ENCODE peak calls at places on chromosomes 13 and 19, in five cellular contexts. V is effector memory CD4-positive, alpha-beta T cell; T is fibroblast of lung; D is AG04450; K is HL-60. L is an unnamed sample.

GRCh38 chr19:44968670-44969069 is 13.5 kb downstream of the CLPTM1 start:
- DNase-seq in V (no peak), T (no peak), D (no peak), K (no peak), L (no peak)

GRCh38 chr13:24251525-24251924 is 57.9 kb upstream of the C1QTNF9 start:
- DNase-seq in V (peak), T (no peak), D (no peak), K (no peak), L (peak)

GRCh38 chr19:54152267-54152666 is 7.3 kb downstream of the LENG1 start:
- DNase-seq in V (no peak), T (no peak), D (no peak), K (no peak), L (no peak)

GRCh38 chr19:2446390-2446789 is 10.4 kb downstream of the LMNB2 start:
- DNase-seq in V (no peak), T (peak), D (no peak), K (peak), L (peak)

GRCh38 chr13:32153056-32153455 is 121.5 kb downstream of the FRY start:
- DNase-seq in V (no peak), T (peak), D (peak), K (no peak), L (no peak)

GRCh38 chr19:55611300-55611982 is 6.0 kb downstream of the ZNF865 start:
- DNase-seq in V (no peak), T (no peak), D (no peak), K (no peak), L (no peak)

GRCh38 chr13:49112782-49113525 is 107.2 kb upstream of the MLNR start:
- DNase-seq in V (no peak), T (peak), D (no peak), K (no peak), L (no peak)

GRCh38 chr19:35107541-35107939 is 8.1 kb upstream of the FXYD3 start:
- DNase-seq in V (no peak), T (peak), D (no peak), K (no peak), L (no peak)

GRCh38 chr19:38785187-38785699 is 3.8 kb upstream of the LGALS7B start:
- DNase-seq in V (no peak), T (no peak), D (no peak), K (no peak), L (no peak)

GRCh38 chr13:97414392-97414791 is 19.6 kb upstream of the RAP2A start:
- DNase-seq in V (no peak), T (no peak), D (no peak), K (no peak), L (no peak)

GRCh38 chr13:51437550-51438127 is 15.2 kb downstream of the INTS6 start:
- DNase-seq in V (no peak), T (no peak), D (no peak), K (no peak), L (no peak)

GRCh38 chr19:56106993-56107392 is 14.1 kb downstream of the ZNF787 start:
- DNase-seq in V (no peak), T (no peak), D (no peak), K (no peak), L (no peak)

GRCh38 chr19:47280183-47280797 is 5.6 kb downstream of the INAFM1 start:
- DNase-seq in V (no peak), T (no peak), D (no peak), K (no peak), L (no peak)

GRCh38 chr19:50719566-50719965 is at the start of gene SHANK1:
- DNase-seq in V (no peak), T (no peak), D (no peak), K (no peak), L (no peak)

GRCh38 chr13:21973437-21974125 is 302.7 kb downstream of the FGF9 start:
- DNase-seq in V (no peak), T (no peak), D (no peak), K (no peak), L (no peak)

GRCh38 chr19:6457958-6458694 is 1.5 kb downstream of the SLC25A23 start:
- DNase-seq in V (no peak), T (no peak), D (no peak), K (no peak), L (no peak)

GRCh38 chr13:90792335-90792734 is 555.2 kb upstream of the MIR17HG start:
- DNase-seq in V (no peak), T (peak), D (no peak), K (no peak), L (no peak)

GRCh38 chr19:34181111-34181864 is 9.0 kb downstream of the LSM14A start:
- DNase-seq in V (no peak), T (peak), D (no peak), K (no peak), L (no peak)

GRCh38 chr13:24218977-24219376 is 58.5 kb downstream of the SPATA13 start:
- DNase-seq in V (no peak), T (no peak), D (no peak), K (no peak), L (no peak)

GRCh38 chr13:110942248-110942981 is 27.5 kb upstream of the ANKRD10 start:
- DNase-seq in V (no peak), T (peak), D (no peak), K (no peak), L (no peak)

GRCh38 chr13:76019421-76020044 is 383.4 kb downstream of the LMO7 start:
- DNase-seq in V (no peak), T (peak), D (no peak), K (no peak), L (no peak)

GRCh38 chr19:40286235-40286530 is 1.0 kb upstream of the AKT2 start:
- DNase-seq in V (no peak), T (no peak), D (no peak), K (no peak), L (no peak)
- H3K27ac ChIP-seq in V (peak), T (peak), D (peak), K (no peak), L (peak)

GRCh38 chr13:30363725-30364124 is 56.4 kb upstream of the KATNAL1 start:
- DNase-seq in V (no peak), T (no peak), D (no peak), K (no peak), L (no peak)
- H3K27ac ChIP-seq in V (no peak), T (no peak), D (no peak), K (no peak), L (no peak)

GRCh38 chr13:99000137-99000536 is 22.3 kb upstream of the DOCK9 start:
- DNase-seq in V (no peak), T (no peak), D (no peak), K (no peak), L (no peak)

GRCh38 chr13:98997738-98998641 is 20.1 kb upstream of the DOCK9 start:
- DNase-seq in V (no peak), T (peak), D (no peak), K (no peak), L (no peak)

GRCh38 chr13:98997051-98997730 is 19.3 kb upstream of the DOCK9 start:
- DNase-seq in V (no peak), T (no peak), D (no peak), K (no peak), L (no peak)

GRCh38 chr13:98999635-98999952 is 21.7 kb upstream of the DOCK9 start:
- DNase-seq in V (no peak), T (peak), D (no peak), K (no peak), L (no peak)

DNA sequence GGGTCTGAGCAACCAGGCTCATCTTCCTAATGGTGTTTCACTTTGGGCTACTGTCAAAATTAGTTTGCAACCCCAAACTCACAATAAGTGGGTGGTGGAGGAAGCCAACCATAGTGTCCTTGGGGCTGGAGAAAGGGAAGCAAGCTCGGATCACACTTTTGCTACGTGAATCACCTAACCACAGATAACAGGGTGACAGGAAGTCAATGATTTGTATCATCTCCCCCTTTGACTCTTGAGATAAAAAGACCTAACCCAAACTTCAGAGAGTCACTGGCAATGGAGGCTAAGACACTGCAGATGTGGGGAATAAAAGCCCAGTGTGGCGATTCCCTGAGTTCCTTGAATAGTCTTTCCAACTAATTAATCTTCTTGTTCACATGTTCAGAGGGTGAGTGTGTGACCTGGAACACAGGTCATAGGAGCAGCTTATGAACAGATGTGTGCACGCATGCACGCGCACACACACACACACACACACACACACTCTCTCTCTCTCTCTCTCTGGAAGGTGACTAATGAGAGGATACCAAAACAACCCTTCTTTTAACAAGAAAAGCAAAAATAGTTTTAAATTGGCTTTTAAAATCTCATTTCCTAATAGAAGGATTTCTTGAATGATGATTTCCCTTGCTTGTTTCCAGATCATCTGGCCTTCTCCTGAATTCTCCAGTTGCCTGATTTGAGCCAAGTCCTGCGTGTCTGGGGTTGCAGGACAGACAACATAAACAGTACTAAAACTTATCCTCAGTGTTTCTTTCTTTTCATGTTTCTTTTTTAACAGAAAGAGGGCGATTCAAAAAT is 21.2 kb upstream of the DOCK9 start:
- DNase-seq in V (peak), T (peak), D (no peak), K (peak), L (peak)
- H3K27ac ChIP-seq in V (peak), T (no peak), D (no peak), K (no peak), L (no peak)

DNA sequence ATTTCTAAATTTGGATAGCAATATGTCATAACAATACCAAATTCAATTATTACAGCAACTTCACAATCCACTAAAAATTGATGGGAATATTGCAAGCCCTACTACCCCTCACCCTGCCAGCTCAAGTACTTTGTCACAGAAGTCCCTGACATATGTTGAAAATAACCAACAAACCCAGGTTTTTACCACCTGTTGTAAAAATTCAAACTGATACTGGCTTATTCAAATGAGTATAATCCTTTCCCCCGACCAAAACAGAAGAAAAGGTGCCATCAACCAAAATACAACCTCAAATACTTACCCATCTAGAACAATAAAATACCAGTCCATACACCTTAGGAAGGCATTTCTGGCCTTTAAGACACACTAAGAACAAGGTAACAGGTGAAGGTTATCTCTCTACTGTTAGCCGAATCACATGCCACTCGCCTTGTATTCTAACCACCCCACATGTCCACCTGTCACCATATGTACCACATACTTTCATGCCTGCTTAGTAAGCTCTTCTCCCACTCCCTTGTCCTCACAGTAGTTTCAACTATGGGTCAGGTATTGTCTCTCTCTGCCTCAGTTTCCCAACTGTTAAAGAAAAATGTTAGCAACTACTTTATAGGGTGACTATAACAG is 53.1 kb downstream of the USP12 start:
- DNase-seq in V (no peak), T (no peak), D (no peak), K (no peak), L (no peak)
- H3K27ac ChIP-seq in V (no peak), T (no peak), D (no peak), K (no peak), L (no peak)

DNA sequence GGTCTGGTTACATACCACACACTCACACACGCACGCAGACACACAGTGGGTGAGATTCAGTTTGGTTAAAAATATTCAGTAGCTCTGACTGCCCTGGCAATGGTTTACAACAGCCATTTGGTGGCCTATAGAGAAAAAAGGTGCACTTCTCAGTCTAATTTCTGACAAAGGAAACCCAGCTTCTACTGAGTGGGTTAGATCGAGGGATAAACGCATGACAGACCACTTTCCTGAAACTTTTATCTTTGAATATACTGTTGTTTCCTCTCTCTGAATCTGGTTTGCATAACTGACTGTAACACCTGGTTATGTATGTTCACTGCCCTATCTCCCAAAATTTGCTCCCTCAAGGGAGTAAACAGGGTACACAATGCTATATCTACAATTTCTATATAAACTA is 2.4 kb downstream of the LIG4 start:
- DNase-seq in V (no peak), T (no peak), D (no peak), K (no peak), L (no peak)
- H3K27ac ChIP-seq in V (no peak), T (no peak), D (no peak), K (no peak), L (no peak)

GRCh38 chr13:33454844-33455256 is 169.3 kb upstream of the STARD13 start:
- DNase-seq in V (no peak), T (peak), D (no peak), K (no peak), L (no peak)
- H3K27ac ChIP-seq in V (no peak), T (no peak), D (no peak), K (no peak), L (no peak)

DNA sequence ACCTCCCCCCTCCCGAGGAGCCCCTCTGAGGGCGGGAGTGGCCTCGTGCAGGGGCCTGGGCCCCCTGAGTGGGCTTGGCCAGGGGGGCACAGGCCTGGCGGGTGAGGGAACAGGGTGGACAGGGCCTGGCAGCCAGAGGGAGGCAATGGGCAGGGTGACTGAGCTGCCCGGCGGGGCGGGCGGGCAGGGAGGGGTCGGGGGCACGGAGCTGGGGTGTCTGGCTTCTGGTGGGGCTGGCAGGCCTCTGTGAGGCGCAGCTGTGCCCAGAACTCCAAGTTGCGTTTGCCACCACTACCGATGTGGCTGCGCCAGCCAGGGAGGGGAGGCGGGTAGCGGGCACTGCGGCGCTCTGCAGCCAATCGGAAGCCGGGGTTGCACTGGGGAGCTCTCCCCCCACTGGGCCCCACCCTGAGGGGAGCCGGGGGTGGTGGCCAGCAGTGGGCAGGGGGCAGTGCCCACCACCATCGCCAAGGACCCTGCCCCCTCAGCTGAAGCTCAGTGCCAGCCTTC is 7.2 kb downstream of the NFIX start:
- DNase-seq in V (no peak), T (no peak), D (no peak), K (no peak), L (no peak)
- H3K27ac ChIP-seq in V (no peak), T (peak), D (peak), K (no peak), L (no peak)

GRCh38 chr19:343451-343931 is 1.1 kb downstream of the MIER2 start:
- DNase-seq in V (no peak), T (peak), D (no peak), K (no peak), L (no peak)

GRCh38 chr19:341386-342127 is 3.0 kb downstream of the MIER2 start:
- DNase-seq in V (no peak), T (no peak), D (no peak), K (no peak), L (no peak)

GRCh38 chr19:343941-344624 is 513 bp downstream of the MIER2 start:
- DNase-seq in V (no peak), T (peak), D (no peak), K (no peak), L (no peak)

GRCh38 chr19:342128-342455 is 2.5 kb downstream of the MIER2 start:
- DNase-seq in V (no peak), T (no peak), D (no peak), K (no peak), L (no peak)

GRCh38 chr19:342801-343421 is 1.7 kb downstream of the MIER2 start:
- DNase-seq in V (no peak), T (peak), D (peak), K (no peak), L (no peak)
- H3K27ac ChIP-seq in V (no peak), T (peak), D (peak), K (no peak), L (no peak)

DNA sequence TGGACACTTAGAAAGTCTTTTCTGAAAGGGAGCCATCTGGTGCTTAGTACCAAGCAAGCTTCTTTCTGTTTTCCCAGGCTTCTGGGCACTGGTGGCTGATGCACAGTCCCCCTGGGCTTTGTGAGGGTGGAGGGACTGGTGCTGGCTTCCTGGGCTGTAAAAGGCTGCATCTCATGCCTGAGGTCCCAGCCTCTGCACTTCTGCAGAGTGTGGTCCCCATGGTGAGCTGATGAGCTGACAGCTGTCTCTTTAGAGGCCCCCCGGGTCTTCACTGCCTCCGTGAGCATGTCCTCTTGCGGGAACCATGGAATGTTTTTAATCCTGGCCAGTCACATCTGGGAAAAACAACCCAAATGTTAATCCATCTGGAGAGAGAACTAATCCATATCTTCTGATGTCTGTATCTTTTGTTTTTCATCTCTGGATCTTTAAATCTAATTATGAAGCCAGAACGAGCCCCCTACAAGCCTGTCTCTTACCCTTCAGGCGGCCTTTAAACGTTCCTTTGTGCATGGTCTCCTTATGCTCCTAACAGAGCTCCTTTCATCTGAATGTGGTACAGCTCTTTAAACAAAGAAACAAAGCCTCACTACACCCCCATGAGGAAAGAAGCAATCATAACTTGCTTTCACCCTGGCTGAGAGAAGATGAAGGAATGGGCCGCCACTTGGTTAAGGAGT is 40.4 kb downstream of the OLFM4 start:
- DNase-seq in V (no peak), T (no peak), D (no peak), K (no peak), L (no peak)
- H3K27ac ChIP-seq in V (no peak), T (no peak), D (no peak), K (no peak), L (no peak)

L was measured in CD8-positive, alpha-beta T cell.